ENCODE peak calls at places on chromosomes 2 and 18, in six cellular contexts. One of them, this sample, is unnamed.
A peak's percentile ranks its signal among the peaks of the same experiment; 100 is the strongest.

GRCh38 chr2:79935771-79936657 is 368.5 kb downstream of the LRRTM1 start:
- DNase-seq in esophagus muscularis mucosa: no peak
- DNase-seq in adrenal gland: peak; percentile 30
- DNase-seq in sigmoid colon: no peak
- DNase-seq in PC-9: peak; percentile 9
- DNase-seq in K562: peak; percentile 19
- DNase-seq in this sample: peak; percentile 81

GRCh38 chr2:175036582-175037018 is 31.4 kb upstream of the CHN1 start:
- DNase-seq in esophagus muscularis mucosa: no peak
- DNase-seq in adrenal gland: no peak
- DNase-seq in sigmoid colon: no peak
- DNase-seq in PC-9: no peak
- DNase-seq in K562: peak; percentile 55
- DNase-seq in this sample: peak; percentile 78

GRCh38 chr2:240032406-240033329 is 2.4 kb upstream of the OR6B2 start:
- DNase-seq in esophagus muscularis mucosa: no peak
- DNase-seq in adrenal gland: no peak
- DNase-seq in sigmoid colon: no peak
- DNase-seq in PC-9: no peak
- DNase-seq in K562: no peak
- DNase-seq in this sample: no peak

GRCh38 chr2:120702061-120702460 is 33.6 kb upstream of the GLI2 start:
- DNase-seq in esophagus muscularis mucosa: no peak
- DNase-seq in adrenal gland: no peak
- DNase-seq in sigmoid colon: peak; percentile 21
- DNase-seq in PC-9: no peak
- DNase-seq in K562: no peak
- DNase-seq in this sample: no peak

GRCh38 chr2:226673314-226673723 is 126.3 kb downstream of the IRS1 start:
- DNase-seq in esophagus muscularis mucosa: no peak
- DNase-seq in adrenal gland: peak; percentile 68
- DNase-seq in sigmoid colon: no peak
- DNase-seq in PC-9: peak; percentile 92
- DNase-seq in K562: no peak
- DNase-seq in this sample: no peak

GRCh38 chr2:233706720-233707119 is 6.0 kb upstream of the UGT1A5 start:
- DNase-seq in esophagus muscularis mucosa: no peak
- DNase-seq in adrenal gland: no peak
- DNase-seq in sigmoid colon: no peak
- DNase-seq in PC-9: peak; percentile 69
- DNase-seq in K562: no peak
- DNase-seq in this sample: no peak

GRCh38 chr2:96259497-96259921 is 6.3 kb downstream of the TMEM127 start:
- DNase-seq in esophagus muscularis mucosa: no peak
- DNase-seq in adrenal gland: peak; percentile 32
- DNase-seq in sigmoid colon: peak; percentile 63
- DNase-seq in PC-9: no peak
- DNase-seq in K562: no peak
- DNase-seq in this sample: no peak

GRCh38 chr18:4405965-4406364 is 49.1 kb downstream of the DLGAP1 start:
- DNase-seq in esophagus muscularis mucosa: no peak
- DNase-seq in adrenal gland: no peak
- DNase-seq in sigmoid colon: no peak
- DNase-seq in PC-9: no peak
- DNase-seq in K562: no peak
- DNase-seq in this sample: no peak

GRCh38 chr2:47249427-47249826 is 94.3 kb upstream of the STPG4 start:
- DNase-seq in esophagus muscularis mucosa: no peak
- DNase-seq in adrenal gland: no peak
- DNase-seq in sigmoid colon: no peak
- DNase-seq in PC-9: peak; percentile 43
- DNase-seq in K562: no peak
- DNase-seq in this sample: no peak

GRCh38 chr2:3780477-3781402 is 77.4 kb downstream of the DCDC2C start:
- DNase-seq in esophagus muscularis mucosa: no peak
- DNase-seq in adrenal gland: peak; percentile 76
- DNase-seq in sigmoid colon: no peak
- DNase-seq in PC-9: peak; percentile 16
- DNase-seq in K562: peak; percentile 40
- DNase-seq in this sample: peak; percentile 86

GRCh38 chr2:216039918-216040317 is 26.6 kb upstream of the MREG start:
- DNase-seq in esophagus muscularis mucosa: no peak
- DNase-seq in adrenal gland: no peak
- DNase-seq in sigmoid colon: no peak
- DNase-seq in PC-9: no peak
- DNase-seq in K562: no peak
- DNase-seq in this sample: no peak

GRCh38 chr2:96523659-96524481 is 12.7 kb upstream of the ARID5A start:
- DNase-seq in esophagus muscularis mucosa: no peak
- DNase-seq in adrenal gland: no peak
- DNase-seq in sigmoid colon: peak; percentile 41
- DNase-seq in PC-9: no peak
- DNase-seq in K562: no peak
- DNase-seq in this sample: no peak

GRCh38 chr2:103859238-103859637 is 994.7 kb upstream of the POU3F3 start:
- DNase-seq in esophagus muscularis mucosa: no peak
- DNase-seq in adrenal gland: no peak
- DNase-seq in sigmoid colon: no peak
- DNase-seq in PC-9: no peak
- DNase-seq in K562: no peak
- DNase-seq in this sample: no peak

GRCh38 chr2:109612991-109613921 is 510 bp downstream of the SEPTIN10 start:
- DNase-seq in esophagus muscularis mucosa: no peak
- DNase-seq in adrenal gland: peak; percentile 65
- DNase-seq in sigmoid colon: peak; percentile 87
- DNase-seq in PC-9: no peak
- DNase-seq in K562: no peak
- DNase-seq in this sample: no peak

GRCh38 chr2:171787333-171788072 is 100.2 kb downstream of the DYNC1I2 start:
- DNase-seq in esophagus muscularis mucosa: no peak
- DNase-seq in adrenal gland: no peak
- DNase-seq in sigmoid colon: no peak
- DNase-seq in PC-9: no peak
- DNase-seq in K562: no peak
- DNase-seq in this sample: no peak

GRCh38 chr2:95392730-95393455 is 9.6 kb upstream of the FAHD2A start:
- DNase-seq in esophagus muscularis mucosa: no peak
- DNase-seq in adrenal gland: peak; percentile 69
- DNase-seq in sigmoid colon: peak; percentile 26
- DNase-seq in PC-9: no peak
- DNase-seq in K562: peak; percentile 34
- DNase-seq in this sample: no peak

GRCh38 chr2:212864186-212864585 is 287.2 kb downstream of the IKZF2 start:
- DNase-seq in esophagus muscularis mucosa: no peak
- DNase-seq in adrenal gland: no peak
- DNase-seq in sigmoid colon: no peak
- DNase-seq in PC-9: no peak
- DNase-seq in K562: no peak
- DNase-seq in this sample: no peak

GRCh38 chr2:55176094-55176415 is 56.0 kb downstream of the CLHC1 start:
- DNase-seq in esophagus muscularis mucosa: no peak
- DNase-seq in adrenal gland: no peak
- DNase-seq in sigmoid colon: no peak
- DNase-seq in PC-9: no peak
- DNase-seq in K562: no peak
- DNase-seq in this sample: peak; percentile 51

GRCh38 chr2:102283996-102284395 is 27.4 kb upstream of the IL1RL1 start:
- DNase-seq in esophagus muscularis mucosa: no peak
- DNase-seq in adrenal gland: no peak
- DNase-seq in sigmoid colon: no peak
- DNase-seq in PC-9: no peak
- DNase-seq in K562: no peak
- DNase-seq in this sample: no peak

GRCh38 chr2:43345872-43346271 is 119.5 kb upstream of the ZFP36L2 start:
- DNase-seq in esophagus muscularis mucosa: no peak
- DNase-seq in adrenal gland: no peak
- DNase-seq in sigmoid colon: no peak
- DNase-seq in PC-9: no peak
- DNase-seq in K562: no peak
- DNase-seq in this sample: no peak

GRCh38 chr2:1754046-1754445 is 9.7 kb upstream of the PXDN start:
- DNase-seq in esophagus muscularis mucosa: no peak
- DNase-seq in adrenal gland: no peak
- DNase-seq in sigmoid colon: no peak
- DNase-seq in PC-9: no peak
- DNase-seq in K562: no peak
- DNase-seq in this sample: no peak

GRCh38 chr2:106160786-106161261 is 33.3 kb downstream of the UXS1 start:
- DNase-seq in esophagus muscularis mucosa: no peak
- DNase-seq in adrenal gland: peak; percentile 51
- DNase-seq in sigmoid colon: no peak
- DNase-seq in PC-9: no peak
- DNase-seq in K562: no peak
- DNase-seq in this sample: no peak

GRCh38 chr2:142562900-142563299 is 314.6 kb upstream of the KYNU start:
- DNase-seq in esophagus muscularis mucosa: no peak
- DNase-seq in adrenal gland: no peak
- DNase-seq in sigmoid colon: no peak
- DNase-seq in PC-9: no peak
- DNase-seq in K562: no peak
- DNase-seq in this sample: no peak

GRCh38 chr18:22694954-22695353 is 238.2 kb upstream of the RBBP8 start:
- DNase-seq in esophagus muscularis mucosa: no peak
- DNase-seq in adrenal gland: peak; percentile 95
- DNase-seq in sigmoid colon: peak; percentile 73
- DNase-seq in PC-9: peak; percentile 53
- DNase-seq in K562: peak; percentile 20
- DNase-seq in this sample: no peak

GRCh38 chr18:74331404-74331803 is 15.8 kb downstream of the C18orf63 start:
- DNase-seq in esophagus muscularis mucosa: no peak
- DNase-seq in adrenal gland: peak; percentile 10
- DNase-seq in sigmoid colon: no peak
- DNase-seq in PC-9: no peak
- DNase-seq in K562: no peak
- DNase-seq in this sample: peak; percentile 71

GRCh38 chr2:119255760-119256573 is 32.3 kb downstream of the STEAP3 start:
- DNase-seq in esophagus muscularis mucosa: no peak
- DNase-seq in adrenal gland: peak; percentile 53
- DNase-seq in sigmoid colon: no peak
- DNase-seq in PC-9: peak; percentile 48
- DNase-seq in K562: no peak
- DNase-seq in this sample: no peak

GRCh38 chr2:79585701-79586428 is 73.0 kb downstream of the CTNNA2 start:
- DNase-seq in esophagus muscularis mucosa: no peak
- DNase-seq in adrenal gland: no peak
- DNase-seq in sigmoid colon: no peak
- DNase-seq in PC-9: no peak
- DNase-seq in K562: no peak
- DNase-seq in this sample: no peak

GRCh38 chr2:241149675-241149924 is 328 bp upstream of the PASK start:
- DNase-seq in esophagus muscularis mucosa: no peak
- DNase-seq in adrenal gland: no peak
- DNase-seq in sigmoid colon: no peak
- DNase-seq in PC-9: no peak
- DNase-seq in K562: no peak
- DNase-seq in this sample: no peak
- H3K27ac ChIP-seq in esophagus muscularis mucosa: peak overlapping the region; percentile 85
- H3K27ac ChIP-seq in adrenal gland: peak overlapping the region; percentile 44
- H3K27ac ChIP-seq in sigmoid colon: peak overlapping the region; percentile 90
- H3K27ac ChIP-seq in PC-9: no peak overlapping the region
- H3K27ac ChIP-seq in K562: peak overlapping the region; percentile 42
- H3K27ac ChIP-seq in this sample: no peak overlapping the region

DNA sequence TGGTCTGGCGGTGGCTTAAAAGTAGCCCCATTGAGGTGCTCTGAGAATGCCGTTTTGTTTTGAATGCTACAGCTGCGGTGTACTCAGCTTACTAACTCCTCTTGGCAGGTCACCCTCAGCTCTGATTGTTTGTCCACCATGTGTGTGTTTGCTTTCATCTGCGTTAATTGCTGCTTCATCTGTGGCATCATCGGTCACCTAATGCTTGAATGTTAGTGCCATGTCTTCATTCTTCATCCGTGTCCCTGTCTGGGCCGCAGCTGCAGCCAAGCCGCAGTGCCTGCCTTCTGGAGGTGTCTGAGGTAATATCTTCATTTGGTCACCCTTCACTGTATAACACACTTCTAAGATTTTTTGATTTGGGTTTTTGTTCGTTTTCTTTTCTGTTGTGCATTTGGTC is 16.5 kb downstream of the RAB12 start:
- DNase-seq in esophagus muscularis mucosa: no peak
- DNase-seq in adrenal gland: no peak
- DNase-seq in sigmoid colon: no peak
- DNase-seq in PC-9: no peak
- DNase-seq in K562: no peak
- DNase-seq in this sample: no peak
- H3K4me1 ChIP-seq in esophagus muscularis mucosa: peaks cover 34% of the 10 kb centered on the region
- H3K4me1 ChIP-seq in adrenal gland: peaks cover 23% of the 10 kb centered on the region
- H3K4me1 ChIP-seq in sigmoid colon: peaks cover 26% of the 10 kb centered on the region
- H3K4me1 ChIP-seq in PC-9: peaks cover 11% of the 10 kb centered on the region
- H3K4me1 ChIP-seq in K562: no peaks in the 10 kb centered on the region
- H3K4me1 ChIP-seq in this sample: peaks cover 7% of the 10 kb centered on the region

GRCh38 chr18:13221821-13222220 is 3.3 kb downstream of the LDLRAD4 start:
- DNase-seq in esophagus muscularis mucosa: no peak
- DNase-seq in adrenal gland: peak; percentile 66
- DNase-seq in sigmoid colon: peak; percentile 78
- DNase-seq in PC-9: no peak
- DNase-seq in K562: no peak
- DNase-seq in this sample: no peak
- H3K27ac ChIP-seq in esophagus muscularis mucosa: peak overlapping the region; percentile 92
- H3K27ac ChIP-seq in adrenal gland: peak overlapping the region; percentile 90
- H3K27ac ChIP-seq in sigmoid colon: peak overlapping the region; percentile 88
- H3K27ac ChIP-seq in PC-9: no peak overlapping the region
- H3K27ac ChIP-seq in K562: no peak overlapping the region
- H3K27ac ChIP-seq in this sample: no peak overlapping the region

DNA sequence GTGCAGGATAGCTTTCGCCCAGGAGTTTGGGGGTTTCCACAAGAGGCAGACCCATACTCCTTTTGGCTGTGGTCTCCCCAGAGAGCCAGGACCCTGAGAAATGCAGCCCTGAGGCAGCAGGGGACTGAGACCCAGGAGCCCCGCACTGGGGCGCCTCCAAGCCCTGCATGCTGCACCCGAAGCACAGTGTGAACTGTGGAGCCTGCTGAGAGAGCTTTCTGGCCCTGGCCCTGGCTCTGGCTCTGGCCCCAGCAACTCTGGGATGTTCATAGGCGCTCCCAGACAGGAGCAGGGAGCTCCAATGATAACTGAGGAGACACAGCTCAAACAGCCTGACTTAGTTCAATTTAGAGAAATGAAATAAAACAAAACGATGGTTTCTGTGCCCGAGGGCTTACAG is 96.4 kb upstream of the TEX51 start:
- DNase-seq in esophagus muscularis mucosa: peak; percentile 74
- DNase-seq in adrenal gland: no peak
- DNase-seq in sigmoid colon: peak; percentile 11
- DNase-seq in PC-9: no peak
- DNase-seq in K562: no peak
- DNase-seq in this sample: no peak
- H3K4me1 ChIP-seq in esophagus muscularis mucosa: no peaks in the 10 kb centered on the region
- H3K4me1 ChIP-seq in adrenal gland: no peaks in the 10 kb centered on the region
- H3K4me1 ChIP-seq in sigmoid colon: no peaks in the 10 kb centered on the region
- H3K4me1 ChIP-seq in PC-9: no peaks in the 10 kb centered on the region
- H3K4me1 ChIP-seq in K562: peaks cover 6% of the 10 kb centered on the region
- H3K4me1 ChIP-seq in this sample: no peaks in the 10 kb centered on the region